ENCODE peak calls at places on chromosome 2, in nine cellular contexts. U is mucosa of descending colon, Z is cardiac fibroblast, M is cardiac muscle cell, V is GM10248, A is D721Med, F is GM23338, K is transverse colon, Q is HepG2. L is an unnamed sample.

GRCh38 chr2:95208101-95208500 is 780 bp downstream of the ZNF892 start:
- DNase-seq in U (no peak), Z (no peak), M (no peak), V (no peak), A (no peak), F (no peak), K (no peak), Q (no peak), L (no peak)

GRCh38 chr2:128841803-128842202 is 523.1 kb upstream of the HS6ST1 start:
- DNase-seq in U (no peak), Z (no peak), M (no peak), V (no peak), A (no peak), F (no peak), K (no peak), Q (no peak), L (no peak)

GRCh38 chr2:214481204-214481603 is 70.3 kb downstream of the VWC2L start:
- DNase-seq in U (no peak), Z (peak), M (peak), V (no peak), A (no peak), F (no peak), K (no peak), Q (no peak), L (no peak)

GRCh38 chr2:178333851-178334250 is 117.1 kb downstream of the PRKRA start:
- DNase-seq in U (no peak), Z (no peak), M (no peak), V (no peak), A (no peak), F (no peak), K (no peak), Q (no peak), L (no peak)

GRCh38 chr2:134140251-134140661 is 113.6 kb upstream of the MGAT5 start:
- DNase-seq in U (peak), Z (no peak), M (no peak), V (no peak), A (no peak), F (no peak), K (peak), Q (no peak), L (no peak)

GRCh38 chr2:190486037-190486623 is 48.4 kb downstream of the NEMP2 start:
- DNase-seq in U (no peak), Z (no peak), M (peak), V (no peak), A (no peak), F (no peak), K (no peak), Q (no peak), L (no peak)

GRCh38 chr2:111117666-111118454 is 2.9 kb upstream of the BCL2L11 start:
- DNase-seq in U (peak), Z (peak), M (peak), V (no peak), A (no peak), F (peak), K (peak), Q (no peak), L (no peak)

GRCh38 chr2:173941567-173941966 is 23.6 kb downstream of the SP3 start:
- DNase-seq in U (no peak), Z (no peak), M (no peak), V (no peak), A (no peak), F (no peak), K (no peak), Q (no peak), L (no peak)

GRCh38 chr2:241551998-241552737 is 6.4 kb upstream of the BOK start:
- DNase-seq in U (no peak), Z (no peak), M (no peak), V (no peak), A (no peak), F (no peak), K (no peak), Q (no peak), L (no peak)

GRCh38 chr2:234463626-234464290 is 33.1 kb downstream of the ARL4C start:
- DNase-seq in U (peak), Z (no peak), M (no peak), V (no peak), A (no peak), F (no peak), K (peak), Q (no peak), L (no peak)

GRCh38 chr2:56754066-56754615 is 570.4 kb downstream of the CCDC85A start:
- DNase-seq in U (no peak), Z (no peak), M (no peak), V (no peak), A (no peak), F (no peak), K (no peak), Q (no peak), L (no peak)

GRCh38 chr2:105375001-105375561 is 23.8 kb downstream of the FHL2 start:
- DNase-seq in U (no peak), Z (peak), M (peak), V (no peak), A (no peak), F (no peak), K (no peak), Q (no peak), L (no peak)

GRCh38 chr2:35114765-35115164 is 1240.8 kb upstream of the CRIM1 start:
- DNase-seq in U (no peak), Z (no peak), M (no peak), V (no peak), A (no peak), F (peak), K (no peak), Q (peak), L (no peak)

GRCh38 chr2:100425107-100425506 is 7.6 kb upstream of the CHST10 start:
- DNase-seq in U (no peak), Z (no peak), M (no peak), V (no peak), A (no peak), F (no peak), K (no peak), Q (no peak), L (no peak)

GRCh38 chr2:44342854-44343253 is 18.4 kb downstream of the PREPL start:
- DNase-seq in U (no peak), Z (peak), M (peak), V (no peak), A (no peak), F (peak), K (no peak), Q (peak), L (no peak)

GRCh38 chr2:28360742-28361293 is 31.8 kb upstream of the FOSL2 start:
- DNase-seq in U (no peak), Z (peak), M (peak), V (no peak), A (no peak), F (no peak), K (no peak), Q (no peak), L (no peak)

GRCh38 chr2:37982147-37982582 is 57.1 kb downstream of the RMDN2 start:
- DNase-seq in U (peak), Z (peak), M (peak), V (peak), A (no peak), F (peak), K (peak), Q (peak), L (peak)

GRCh38 chr2:144938308-144938709 is 418.4 kb upstream of the ZEB2 start:
- DNase-seq in U (no peak), Z (peak), M (peak), V (no peak), A (no peak), F (no peak), K (no peak), Q (peak), L (no peak)

GRCh38 chr2:44324971-44325426 is 36.3 kb downstream of the PREPL start:
- DNase-seq in U (no peak), Z (peak), M (peak), V (no peak), A (no peak), F (no peak), K (no peak), Q (no peak), L (no peak)

GRCh38 chr2:61924895-61925663 is 19.6 kb downstream of the COMMD1 start:
- DNase-seq in U (no peak), Z (no peak), M (no peak), V (no peak), A (no peak), F (peak), K (no peak), Q (no peak), L (no peak)

GRCh38 chr2:8939486-8940114 is 63.9 kb downstream of the MBOAT2 start:
- DNase-seq in U (no peak), Z (no peak), M (no peak), V (no peak), A (no peak), F (no peak), K (no peak), Q (no peak), L (no peak)

GRCh38 chr2:102433973-102434654 is 11.2 kb downstream of the IL18RAP start:
- DNase-seq in U (no peak), Z (no peak), M (no peak), V (no peak), A (no peak), F (no peak), K (no peak), Q (no peak), L (no peak)

GRCh38 chr2:172674034-172674967 is 61.3 kb upstream of the RAPGEF4 start:
- DNase-seq in U (peak), Z (peak), M (peak), V (peak), A (no peak), F (peak), K (no peak), Q (no peak), L (peak)

GRCh38 chr2:170733821-170734600 is 18.9 kb downstream of the SP5 start:
- DNase-seq in U (no peak), Z (no peak), M (no peak), V (no peak), A (no peak), F (no peak), K (no peak), Q (no peak), L (no peak)

GRCh38 chr2:170739048-170739447 is 23.9 kb downstream of the SP5 start:
- DNase-seq in U (no peak), Z (peak), M (peak), V (no peak), A (no peak), F (no peak), K (no peak), Q (peak), L (no peak)

GRCh38 chr2:170737406-170737805 is 22.3 kb downstream of the SP5 start:
- DNase-seq in U (no peak), Z (no peak), M (no peak), V (no peak), A (no peak), F (no peak), K (no peak), Q (no peak), L (no peak)

GRCh38 chr2:170737821-170738220 is 22.7 kb downstream of the SP5 start:
- DNase-seq in U (no peak), Z (no peak), M (no peak), V (no peak), A (no peak), F (no peak), K (no peak), Q (no peak), L (no peak)

GRCh38 chr2:170736628-170737027 is 21.5 kb downstream of the SP5 start:
- DNase-seq in U (no peak), Z (no peak), M (no peak), V (no peak), A (no peak), F (no peak), K (no peak), Q (no peak), L (no peak)
- TF ChIP-seq CTCF in U (no peak), Z (no peak), M (no peak), V (no peak), A (no peak), F (no peak), K (no peak), Q (peak), L (no peak)

GRCh38 chr2:36554531-36554930 is 43.4 kb downstream of the FEZ2 start:
- DNase-seq in U (no peak), Z (no peak), M (no peak), V (no peak), A (no peak), F (no peak), K (no peak), Q (no peak), L (no peak)

GRCh38 chr2:36559221-36559942 is 38.6 kb downstream of the FEZ2 start:
- DNase-seq in U (no peak), Z (no peak), M (no peak), V (no peak), A (no peak), F (peak), K (no peak), Q (no peak), L (no peak)

GRCh38 chr2:36555789-36556188 is 42.2 kb downstream of the FEZ2 start:
- DNase-seq in U (no peak), Z (no peak), M (no peak), V (no peak), A (no peak), F (no peak), K (no peak), Q (no peak), L (no peak)

GRCh38 chr2:36553690-36554089 is 44.3 kb downstream of the FEZ2 start:
- DNase-seq in U (no peak), Z (no peak), M (no peak), V (no peak), A (no peak), F (no peak), K (no peak), Q (no peak), L (no peak)

DNA sequence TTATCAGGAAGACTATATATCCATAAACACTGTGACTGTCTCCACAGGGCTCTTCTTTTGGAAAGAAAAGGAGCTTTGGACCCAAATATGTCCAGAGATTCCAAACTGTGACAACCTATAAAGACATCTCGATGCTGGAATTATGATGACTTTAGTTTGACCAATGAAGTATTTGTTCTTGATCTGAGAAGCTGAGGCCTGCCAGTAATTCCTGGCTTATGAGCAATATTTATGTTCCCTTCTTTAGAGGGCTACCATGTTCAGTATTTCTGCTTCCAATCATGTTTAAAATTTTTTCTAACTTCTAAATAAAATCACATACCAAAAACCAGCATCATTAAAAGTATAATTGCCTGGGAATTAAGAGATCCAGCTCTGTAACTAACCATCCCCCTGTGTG is 41.1 kb downstream of the FEZ2 start:
- DNase-seq in U (no peak), Z (peak), M (no peak), V (no peak), A (no peak), F (no peak), K (no peak), Q (no peak), L (no peak)
- TF ChIP-seq CTCF in U (no peak), Z (no peak), M (no peak), V (no peak), A (no peak), F (no peak), K (no peak), Q (no peak), L (no peak)

GRCh38 chr2:222610746-222611145 is 45.1 kb downstream of the FARSB start:
- DNase-seq in U (no peak), Z (peak), M (peak), V (no peak), A (no peak), F (no peak), K (no peak), Q (no peak), L (no peak)
- TF ChIP-seq CTCF in U (no peak), Z (no peak), M (peak), V (no peak), A (peak), F (no peak), K (no peak), Q (peak), L (no peak)

DNA sequence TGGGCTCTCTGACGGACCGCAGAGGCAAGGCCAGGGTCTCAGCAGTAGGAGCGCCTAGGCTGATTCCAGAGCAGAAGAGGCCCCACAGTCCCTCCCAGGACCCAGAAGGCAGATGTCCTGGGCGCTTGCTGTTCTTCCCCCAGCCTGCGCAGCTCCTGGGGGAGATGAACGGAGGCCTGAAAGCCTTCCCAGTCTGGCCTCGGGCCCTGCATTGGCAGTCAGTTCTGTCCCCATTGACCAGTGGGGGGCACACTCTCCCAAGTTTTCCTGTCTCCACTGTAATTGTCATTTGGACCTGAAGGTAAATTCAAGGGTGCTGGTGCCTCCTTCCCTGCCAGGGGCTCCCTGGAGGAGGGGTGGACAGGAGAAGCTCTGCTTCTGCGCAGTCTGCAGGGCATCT is 345.7 kb downstream of the CYP26B1 start:
- DNase-seq in U (peak), Z (peak), M (peak), V (no peak), A (no peak), F (peak), K (peak), Q (peak), L (peak)
- TF ChIP-seq CTCF in U (no peak), Z (peak), M (peak), V (no peak), A (no peak), F (peak), K (peak), Q (peak), L (peak)